ENCODE peak calls at places on chromosomes 1 and 21, in six cellular contexts. R is endothelial cell of umbilical vein; C is naive thymus-derived CD8-positive, alpha-beta T cell; V is activated CD8-positive, alpha-beta memory T cell treated with anti-CD3 and anti-CD28 coated beads for 48 hours; M is NCI-H774; Q is MCF 10A. H is an unnamed sample.

GRCh38 chr1:228793032-228793431 is 57.8 kb downstream of the RHOU start:
- DNase-seq in R (no peak), C (no peak), V (no peak), M (no peak), Q (no peak), H (no peak)

GRCh38 chr21:43269461-43269860 is 100.7 kb downstream of the CRYAA start:
- DNase-seq in R (no peak), C (peak; percentile 15), V (peak; percentile 8), M (no peak), Q (peak; percentile 30), H (peak; percentile 20)

GRCh38 chr1:169466259-169467230 is 19.2 kb downstream of the SLC19A2 start:
- DNase-seq in R (peak; percentile 59), C (no peak), V (no peak), M (no peak), Q (peak; percentile 72), H (peak; percentile 57)

GRCh38 chr1:13725714-13726175 is 25.8 kb downstream of the PRDM2 start:
- DNase-seq in R (peak; percentile 33), C (peak; percentile 57), V (no peak), M (no peak), Q (peak; percentile 60), H (peak; percentile 57)

GRCh38 chr1:201295861-201296260 is 12.6 kb downstream of the PKP1 start:
- DNase-seq in R (no peak), C (no peak), V (no peak), M (no peak), Q (peak; percentile 100), H (no peak)

GRCh38 chr1:119040906-119041305 is 52.8 kb upstream of the TBX15 start:
- DNase-seq in R (no peak), C (no peak), V (no peak), M (no peak), Q (peak; percentile 63), H (no peak)

GRCh38 chr1:159938221-159938852 is 7.1 kb downstream of the IGSF9 start:
- DNase-seq in R (no peak), C (no peak), V (no peak), M (no peak), Q (no peak), H (no peak)

GRCh38 chr1:26907071-26907922 is 6.5 kb downstream of the NR0B2 start:
- DNase-seq in R (peak; percentile 53), C (no peak), V (no peak), M (peak; percentile 29), Q (peak; percentile 88), H (peak; percentile 69)

GRCh38 chr1:213135572-213135971 is 84.5 kb downstream of the RPS6KC1 start:
- DNase-seq in R (peak; percentile 64), C (no peak), V (no peak), M (no peak), Q (no peak), H (peak; percentile 49)

GRCh38 chr1:172429324-172430127 is 9.0 kb downstream of the C1orf105 start:
- DNase-seq in R (peak; percentile 78), C (peak; percentile 11), V (no peak), M (peak; percentile 42), Q (peak; percentile 83), H (peak; percentile 83)

GRCh38 chr1:108009603-108010195 is 44.7 kb upstream of the VAV3 start:
- DNase-seq in R (no peak), C (no peak), V (no peak), M (no peak), Q (peak; percentile 43), H (no peak)

GRCh38 chr1:61561666-61562065 is 163.3 kb downstream of the TM2D1 start:
- DNase-seq in R (no peak), C (no peak), V (no peak), M (no peak), Q (peak; percentile 9), H (no peak)

GRCh38 chr1:93692451-93692861 is 10.8 kb upstream of the BCAR3 start:
- DNase-seq in R (no peak), C (no peak), V (no peak), M (no peak), Q (peak; percentile 44), H (peak; percentile 7)

GRCh38 chr1:22164841-22165808 is 22.2 kb upstream of the WNT4 start:
- DNase-seq in R (no peak), C (no peak), V (no peak), M (no peak), Q (no peak), H (no peak)

GRCh38 chr1:156259805-156260204 is 11.9 kb upstream of the PAQR6 start:
- DNase-seq in R (no peak), C (no peak), V (no peak), M (no peak), Q (no peak), H (peak; percentile 44)

GRCh38 chr1:231310391-231310934 is 27.2 kb downstream of the EXOC8 start:
- DNase-seq in R (no peak), C (no peak), V (no peak), M (no peak), Q (no peak), H (no peak)

GRCh38 chr1:94503153-94503552 is 38.4 kb downstream of the F3 start:
- DNase-seq in R (no peak), C (no peak), V (no peak), M (no peak), Q (no peak), H (no peak)

GRCh38 chr1:58487002-58487401 is 59.5 kb downstream of the OMA1 start:
- DNase-seq in R (no peak), C (no peak), V (no peak), M (no peak), Q (no peak), H (no peak)

GRCh38 chr1:204465469-204466415 is 28.9 kb downstream of the PIK3C2B start:
- DNase-seq in R (peak; percentile 44), C (no peak), V (no peak), M (no peak), Q (no peak), H (peak; percentile 53)

GRCh38 chr1:116537439-116537838 is 33.4 kb downstream of the CD58 start:
- DNase-seq in R (no peak), C (no peak), V (no peak), M (no peak), Q (peak; percentile 95), H (no peak)

GRCh38 chr21:32578107-32578691 is 7.1 kb downstream of the TCP10L start:
- DNase-seq in R (peak; percentile 22), C (no peak), V (no peak), M (no peak), Q (peak; percentile 40), H (peak; percentile 29)

GRCh38 chr21:35222541-35222941 is 173.4 kb upstream of the RUNX1 start:
- DNase-seq in R (peak; percentile 40), C (no peak), V (no peak), M (no peak), Q (no peak), H (peak; percentile 24)

GRCh38 chr1:101532392-101532791 is 295.6 kb downstream of the S1PR1 start:
- DNase-seq in R (no peak), C (no peak), V (no peak), M (no peak), Q (no peak), H (no peak)

GRCh38 chr1:230250061-230250460 is 176.1 kb downstream of the PGBD5 start:
- DNase-seq in R (no peak), C (no peak), V (no peak), M (no peak), Q (no peak), H (no peak)

GRCh38 chr1:32636793-32637561 is 13.4 kb downstream of the ZBTB8OS start:
- DNase-seq in R (no peak), C (no peak), V (no peak), M (peak; percentile 7), Q (peak; percentile 67), H (no peak)

GRCh38 chr1:17553970-17554369 is 14.5 kb downstream of the ARHGEF10L start:
- DNase-seq in R (no peak), C (no peak), V (no peak), M (no peak), Q (peak; percentile 70), H (peak; percentile 36)